ENCODE peak calls at places on chromosomes 3 and 15, in six cellular contexts. V is SK-N-SH, S is IMR-90, J is BE2C, D is AG04449, I is A549. Z is an unnamed sample.
A peak's percentile ranks its signal among the peaks of the same experiment; 100 is the strongest.

GRCh38 chr3:71680588-71680987 is 44.6 kb downstream of the EIF4E3 start:
- DNase-seq in J (no peak), I (no peak), D (no peak), S (peak; percentile 79), V (no peak), Z (peak; percentile 58)

GRCh38 chr3:65761431-65761830 is 277.3 kb downstream of the MAGI1 start:
- DNase-seq in S (no peak), D (no peak), V (no peak), J (no peak), I (no peak), Z (no peak)

GRCh38 chr15:85298366-85298765 is 82.0 kb upstream of the AKAP13 start:
- DNase-seq in S (no peak), I (no peak), J (no peak), V (no peak), D (no peak), Z (no peak)

GRCh38 chr3:194637541-194638400 is 4.6 kb upstream of the TMEM44 start:
- DNase-seq in J (no peak), V (no peak), I (no peak), S (no peak), D (no peak), Z (no peak)

GRCh38 chr3:149455366-149455765 is 19.1 kb upstream of the TM4SF4 start:
- DNase-seq in S (no peak), D (no peak), J (no peak), I (no peak), V (no peak), Z (no peak)

GRCh38 chr15:60370105-60370803 is 27.5 kb downstream of the ANXA2 start:
- DNase-seq in D (no peak), S (no peak), I (no peak), J (no peak), V (no peak), Z (no peak)

GRCh38 chr3:87873136-87873535 is 185.7 kb downstream of the CGGBP1 start:
- DNase-seq in J (no peak), I (no peak), D (no peak), V (no peak), S (no peak), Z (peak; percentile 18)

GRCh38 chr3:72448375-72448823 is 399.8 kb downstream of the SHQ1 start:
- DNase-seq in V (no peak), S (no peak), J (no peak), I (no peak), D (no peak), Z (no peak)

GRCh38 chr3:18370672-18371071 is 54.5 kb downstream of the SATB1 start:
- DNase-seq in S (no peak), I (no peak), D (no peak), J (no peak), V (no peak), Z (no peak)

GRCh38 chr15:83512459-83512858 is 65.3 kb downstream of the SH3GL3 start:
- DNase-seq in D (no peak), J (no peak), I (no peak), V (no peak), S (no peak), Z (no peak)

GRCh38 chr15:39300451-39301153 is 280.3 kb upstream of the THBS1 start:
- DNase-seq in J (no peak), S (peak; percentile 66), D (no peak), I (peak; percentile 15), V (no peak), Z (peak; percentile 76)

DNA sequence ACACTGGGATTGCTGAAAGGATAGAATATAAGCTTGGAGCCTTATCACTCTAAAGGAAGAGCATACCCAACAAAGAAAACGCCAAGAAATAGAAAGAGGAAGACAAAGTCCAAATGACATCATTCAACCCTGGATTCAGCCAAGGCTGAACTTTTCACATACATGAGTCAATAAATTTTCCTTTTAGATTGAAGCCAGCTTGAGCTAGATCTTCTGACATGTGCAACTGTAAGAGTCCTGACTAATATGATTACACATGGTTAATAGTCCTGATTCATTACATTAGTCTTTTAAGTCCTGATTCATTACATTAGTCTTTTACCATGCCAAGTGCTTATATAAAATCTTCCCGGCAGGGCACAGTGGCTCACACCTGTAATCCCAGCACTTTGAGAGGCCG is 13.6 kb upstream of the DENND6A start:
- DNase-seq in S (peak; percentile 93), D (peak; percentile 33), J (no peak), I (no peak), V (no peak), Z (peak; percentile 64)
- TF ChIP-seq CTCF in S (no peak), D (no peak), J (no peak), I (no peak), V (no peak), Z (no peak)

DNA sequence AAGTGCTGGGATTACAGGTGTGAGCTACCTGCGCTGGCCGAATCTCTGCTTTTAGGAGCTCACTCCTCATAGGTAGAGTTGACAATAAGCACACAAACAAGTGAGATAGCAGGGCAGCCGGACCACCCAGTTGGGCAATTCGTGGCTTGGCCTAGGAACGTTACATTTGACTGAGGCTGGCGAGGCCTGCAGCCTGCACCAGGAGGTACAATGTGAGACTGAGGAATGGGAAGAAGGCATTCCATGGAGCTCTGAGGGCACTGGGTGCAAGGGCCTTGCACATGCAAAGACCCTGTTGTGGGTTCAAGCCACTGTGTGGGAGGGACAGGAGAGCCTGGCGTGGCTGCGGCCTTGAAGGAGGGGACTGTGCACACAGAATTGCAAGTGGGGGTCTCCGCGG is 152.5 kb downstream of the LRRK1 start:
- DNase-seq in D (no peak), I (no peak), V (no peak), J (no peak), S (no peak), Z (no peak)
- H3K4me3 ChIP-seq in D (no peak overlapping the region), I (no peak overlapping the region), V (no peak overlapping the region), J (no peak overlapping the region), S (no peak overlapping the region), Z (no peak overlapping the region)

GRCh38 chr15:37133619-37134018 is 33.3 kb upstream of the MEIS2 start:
- DNase-seq in J (no peak), S (peak; percentile 61), V (no peak), D (no peak), I (no peak), Z (peak; percentile 50)
- TF ChIP-seq CTCF in J (peak; percentile 44), S (peak; percentile 58), V (peak; percentile 69), D (peak; percentile 34), I (peak; percentile 57), Z (peak; percentile 62)

DNA sequence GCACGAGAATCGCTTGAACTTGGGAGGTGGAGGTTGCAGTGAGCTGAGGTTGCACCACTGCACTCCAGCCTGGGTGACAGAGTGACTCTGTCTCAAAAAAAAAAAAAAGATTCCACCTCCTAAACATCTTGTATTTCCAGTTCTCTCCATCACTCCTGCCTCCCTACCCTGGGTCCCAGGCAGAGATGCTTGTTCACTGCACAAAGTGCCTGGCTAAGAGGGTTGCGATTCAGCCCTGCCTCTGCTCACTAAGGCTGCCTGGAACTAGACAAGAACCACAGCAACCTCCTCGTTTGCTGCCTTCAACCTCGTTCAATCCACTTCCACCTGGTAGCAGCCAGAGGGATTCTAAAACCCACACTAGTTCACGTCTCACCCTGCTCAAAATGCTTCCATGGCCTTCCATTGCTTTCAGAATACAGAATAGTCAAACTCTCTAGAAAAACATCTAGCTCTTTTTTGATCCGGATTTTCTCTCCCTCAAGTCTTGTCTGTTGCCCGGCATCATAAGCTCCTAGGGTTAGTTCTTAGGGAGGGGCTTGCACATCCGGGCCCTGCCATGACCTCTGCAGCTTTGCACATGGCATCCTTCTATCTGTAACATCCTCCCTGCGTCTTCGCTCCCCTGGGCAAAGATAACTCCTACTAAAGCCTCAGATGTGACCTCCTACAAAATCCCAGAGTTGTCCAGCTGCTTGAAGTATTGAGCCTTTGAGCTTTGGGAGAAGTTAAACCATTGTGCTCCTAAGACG is 1.0 kb upstream of the MCM2 start:
- DNase-seq in S (no peak), I (no peak), J (no peak), D (no peak), V (no peak), Z (no peak)
- H3K4me3 ChIP-seq in S (no peak overlapping the region), I (peak overlapping the region; percentile 60), J (no peak overlapping the region), D (no peak overlapping the region), V (no peak overlapping the region), Z (no peak overlapping the region)

GRCh38 chr3:185200639-185201038 is 47.8 kb upstream of the C3orf70 start:
- DNase-seq in V (no peak), S (peak; percentile 79), D (no peak), J (no peak), I (no peak), Z (peak; percentile 65)

GRCh38 chr3:185195652-185196051 is 42.8 kb upstream of the C3orf70 start:
- DNase-seq in S (no peak), I (no peak), J (no peak), D (no peak), V (no peak), Z (no peak)

GRCh38 chr3:185197071-185197470 is 44.2 kb upstream of the C3orf70 start:
- DNase-seq in V (no peak), S (no peak), I (no peak), D (no peak), J (no peak), Z (no peak)

GRCh38 chr3:185204894-185205293 is 49.0 kb downstream of the EHHADH start:
- DNase-seq in I (no peak), J (no peak), S (no peak), V (no peak), D (no peak), Z (no peak)

DNA sequence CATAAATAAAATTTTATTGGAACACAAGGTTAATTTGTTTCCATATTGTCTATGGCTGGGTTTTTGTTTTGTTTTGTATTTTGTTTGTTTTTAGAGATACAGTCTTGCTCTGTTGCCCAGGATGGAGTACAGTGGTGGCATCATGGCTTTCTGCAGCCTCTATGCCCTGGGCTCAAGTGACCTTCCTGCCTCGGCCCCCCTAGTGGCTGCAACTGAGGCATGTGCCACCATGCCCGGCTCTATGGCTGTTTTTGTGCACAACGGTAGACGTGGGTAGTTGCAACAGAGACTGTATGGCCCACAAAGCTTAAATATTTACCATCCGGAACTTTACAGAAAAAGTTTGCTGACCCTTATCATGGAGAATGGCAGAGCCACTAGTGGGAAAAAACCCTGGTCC is 46.8 kb upstream of the C3orf70 start:
- DNase-seq in V (no peak), S (no peak), I (no peak), J (no peak), D (no peak), Z (no peak)
- TF ChIP-seq CTCF in V (peak; percentile 15), S (no peak), I (no peak), J (peak; percentile 28), D (no peak), Z (no peak)

DNA sequence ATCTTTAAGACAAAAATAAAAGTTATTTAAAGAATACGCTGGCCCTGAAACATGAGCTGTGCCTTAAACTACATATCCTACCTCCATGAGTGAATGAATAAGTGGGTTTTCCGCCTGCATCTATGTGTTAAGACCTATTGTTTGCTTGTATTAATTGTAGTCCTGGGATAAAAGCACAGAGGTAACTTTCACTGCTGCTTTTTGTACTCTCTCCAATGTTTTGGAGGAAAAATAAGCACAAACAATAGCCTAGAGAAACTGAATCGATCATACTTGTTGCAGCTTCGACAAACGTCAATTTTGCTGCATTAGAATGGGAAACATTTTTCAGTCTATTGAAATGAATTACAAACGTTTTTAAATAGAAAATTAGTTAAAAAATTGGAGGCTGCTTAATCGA is 1.3 kb upstream of the CTNNB1 start:
- DNase-seq in S (no peak), J (no peak), D (no peak), V (no peak), I (no peak), Z (no peak)
- H3K4me3 ChIP-seq in S (no peak overlapping the region), J (no peak overlapping the region), D (no peak overlapping the region), V (no peak overlapping the region), I (no peak overlapping the region), Z (no peak overlapping the region)

Z was measured in AG10803.